ENCODE peak calls at places on chromosomes 5 and 9, in eight cellular contexts. T, S, K, V, A, Z, X and H are unnamed samples.
A peak's percentile ranks its signal among the peaks of the same experiment; 100 is the strongest.

GRCh38 chr5:9035346-9035745 is 510.5 kb downstream of the SEMA5A start:
- DNase-seq in S (no peak), K (no peak), T (no peak), Z (no peak), A (no peak), X (no peak), V (no peak), H (no peak)

GRCh38 chr5:1515921-1516571 is 7.7 kb downstream of the LPCAT1 start:
- DNase-seq in Z (no peak), T (peak; percentile 10), X (no peak), V (no peak), K (peak; percentile 43), S (no peak), A (no peak), H (peak; percentile 10)

GRCh38 chr5:157744055-157745011 is 821 bp downstream of the LSM11 start:
- DNase-seq in Z (no peak), A (no peak), X (peak; percentile 39), V (peak; percentile 56), K (peak; percentile 41), T (peak; percentile 23), S (no peak), H (no peak)

GRCh38 chr5:41524174-41524573 is 13.8 kb upstream of the PLCXD3 start:
- DNase-seq in Z (no peak), A (no peak), S (no peak), X (no peak), V (no peak), K (no peak), T (no peak), H (no peak)

GRCh38 chr9:92986175-92987110 is 39.1 kb downstream of the FGD3 start:
- DNase-seq in S (peak; percentile 26), X (peak; percentile 82), Z (no peak), T (no peak), V (no peak), K (no peak), A (no peak), H (no peak)

GRCh38 chr9:132023409-132024180 is 56.1 kb downstream of the MED27 start:
- DNase-seq in A (no peak), Z (no peak), T (no peak), S (no peak), X (no peak), K (no peak), V (no peak), H (no peak)

GRCh38 chr9:119375892-119376291 is 6.7 kb upstream of the BRINP1 start:
- DNase-seq in Z (no peak), X (no peak), S (no peak), T (no peak), A (no peak), V (no peak), K (peak; percentile 63), H (no peak)

GRCh38 chr9:108851138-108851537 is 4.6 kb downstream of the ACTL7B start:
- DNase-seq in Z (no peak), V (no peak), T (no peak), K (no peak), S (no peak), A (no peak), X (no peak), H (no peak)

GRCh38 chr5:141879941-141880738 is 1.9 kb upstream of the PCDH1 start:
- DNase-seq in T (no peak), X (no peak), A (no peak), S (no peak), Z (peak; percentile 76), K (no peak), V (no peak), H (peak; percentile 69)

GRCh38 chr9:122100756-122101155 is 7.6 kb upstream of the TTLL11 start:
- DNase-seq in K (no peak), A (no peak), X (no peak), V (no peak), T (no peak), S (no peak), Z (no peak), H (no peak)

GRCh38 chr5:127705120-127705892 is 2.1 kb downstream of the CCDC192 start:
- DNase-seq in V (no peak), K (peak; percentile 69), A (peak; percentile 65), X (peak; percentile 1), Z (no peak), S (peak; percentile 43), T (no peak), H (peak; percentile 38)

GRCh38 chr5:53335115-53335514 is 145.3 kb upstream of the FST start:
- DNase-seq in T (no peak), A (peak; percentile 9), X (no peak), S (no peak), Z (no peak), K (no peak), V (no peak), H (no peak)

GRCh38 chr5:91006708-91007107 is 376.4 kb downstream of the ARRDC3 start:
- DNase-seq in T (no peak), K (no peak), V (no peak), Z (no peak), X (no peak), A (no peak), S (no peak), H (no peak)

GRCh38 chr5:9776525-9776924 is 146.4 kb upstream of the TAS2R1 start:
- DNase-seq in S (no peak), K (no peak), X (no peak), T (no peak), Z (no peak), A (no peak), V (no peak), H (no peak)